ENCODE peak calls at places on chromosomes 6 and 20, in four cellular contexts. D, X, T and N are unnamed samples.

GRCh38 chr6:94501546-94501945 is 1075.8 kb upstream of the MANEA start:
- DNase-seq in D (peak), X (no peak), T (no peak), N (no peak)

GRCh38 chr20:35329435-35330139 is 37.4 kb upstream of the FAM83C start:
- DNase-seq in D (peak), X (peak), T (peak), N (no peak)

GRCh38 chr6:157912326-157912725 is 69.3 kb upstream of the SYNJ2 start:
- DNase-seq in D (peak), X (no peak), T (no peak), N (no peak)

GRCh38 chr20:33404281-33404680 is 3.0 kb upstream of the CDK5RAP1 start:
- DNase-seq in D (peak), X (no peak), T (no peak), N (no peak)

GRCh38 chr6:153028261-153028660 is 25.8 kb upstream of the MTRF1L start:
- DNase-seq in D (no peak), X (no peak), T (no peak), N (no peak)

GRCh38 chr6:30091577-30092381 is 16.2 kb upstream of the RNF39 start:
- DNase-seq in D (no peak), X (no peak), T (peak), N (peak)

GRCh38 chr6:149334201-149334600 is 16.7 kb downstream of the TAB2 start:
- DNase-seq in D (peak), X (no peak), T (no peak), N (no peak)

GRCh38 chr6:127833336-127833735 is 67.5 kb downstream of the THEMIS start:
- DNase-seq in D (no peak), X (no peak), T (no peak), N (no peak)

GRCh38 chr20:45792513-45793118 is 862 bp downstream of the DNTTIP1 start:
- DNase-seq in D (no peak), X (no peak), T (no peak), N (no peak)

GRCh38 chr6:54291738-54292137 is 16.5 kb upstream of the TINAG start:
- DNase-seq in D (peak), X (no peak), T (no peak), N (no peak)

GRCh38 chr6:44662461-44663121 is 275.1 kb downstream of the CDC5L start:
- DNase-seq in D (no peak), X (no peak), T (no peak), N (peak)

GRCh38 chr6:42661540-42662153 is 60.8 kb downstream of the PRPH2 start:
- DNase-seq in D (peak), X (peak), T (peak), N (peak)
- H3K27ac ChIP-seq in D (no peak), X (no peak), T (no peak), N (no peak)

GRCh38 chr20:17936306-17936790 is 32.2 kb downstream of the SNX5 start:
- DNase-seq in D (no peak), X (no peak), T (no peak), N (no peak)

GRCh38 chr20:17935186-17935585 is 33.4 kb downstream of the SNX5 start:
- DNase-seq in D (peak), X (no peak), T (no peak), N (no peak)

GRCh38 chr20:17935761-17936160 is 32.8 kb downstream of the SNX5 start:
- DNase-seq in D (no peak), X (no peak), T (no peak), N (no peak)

GRCh38 chr20:17938889-17939619 is 29.5 kb downstream of the SNX5 start:
- DNase-seq in D (peak), X (peak), T (peak), N (peak)

DNA sequence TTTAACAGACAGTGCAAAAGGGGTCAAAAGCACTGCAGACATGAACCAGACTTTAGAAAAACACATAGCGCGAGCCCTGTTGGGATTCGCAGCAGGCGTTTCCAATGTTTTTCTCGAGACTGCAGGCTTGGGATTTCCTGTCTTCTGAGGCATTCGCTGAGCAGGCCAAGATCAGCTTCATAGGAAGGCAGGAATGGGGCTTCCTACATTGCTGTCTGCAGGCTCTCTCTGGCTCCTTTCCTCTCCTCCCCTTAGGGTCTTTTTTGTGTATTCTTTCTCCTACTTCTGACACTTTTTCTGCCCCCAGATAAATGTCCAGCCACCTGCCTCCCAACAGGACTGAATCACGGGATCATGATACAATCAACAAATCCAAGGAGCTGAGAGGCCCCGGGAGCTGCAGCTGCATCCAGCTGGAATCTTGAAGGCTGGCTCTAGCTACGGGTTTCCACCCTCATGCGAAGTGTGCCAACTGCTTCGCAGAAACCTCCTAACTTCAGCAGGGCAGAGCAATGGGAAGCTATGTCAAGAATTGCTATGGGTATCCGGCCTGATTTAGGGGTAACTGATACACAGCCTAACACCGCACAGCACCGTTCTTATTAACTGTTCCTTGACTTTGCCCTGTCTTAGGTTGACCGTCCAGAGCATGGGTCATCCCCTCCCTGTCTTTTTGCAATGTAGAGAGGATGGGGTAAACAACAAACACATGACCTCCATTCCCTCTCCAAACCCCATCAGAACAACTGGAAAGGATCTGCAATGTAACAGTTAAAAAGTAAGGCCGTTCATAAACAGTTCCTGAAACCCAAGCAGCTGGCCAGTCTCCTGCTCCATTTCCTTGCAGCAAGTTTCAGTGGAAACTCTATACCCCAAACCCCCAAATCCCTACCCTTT is 31.6 kb downstream of the SNX5 start:
- DNase-seq in D (no peak), X (peak), T (peak), N (peak)
- H3K4me3 ChIP-seq in D (no peak), X (no peak), T (no peak), N (no peak)

DNA sequence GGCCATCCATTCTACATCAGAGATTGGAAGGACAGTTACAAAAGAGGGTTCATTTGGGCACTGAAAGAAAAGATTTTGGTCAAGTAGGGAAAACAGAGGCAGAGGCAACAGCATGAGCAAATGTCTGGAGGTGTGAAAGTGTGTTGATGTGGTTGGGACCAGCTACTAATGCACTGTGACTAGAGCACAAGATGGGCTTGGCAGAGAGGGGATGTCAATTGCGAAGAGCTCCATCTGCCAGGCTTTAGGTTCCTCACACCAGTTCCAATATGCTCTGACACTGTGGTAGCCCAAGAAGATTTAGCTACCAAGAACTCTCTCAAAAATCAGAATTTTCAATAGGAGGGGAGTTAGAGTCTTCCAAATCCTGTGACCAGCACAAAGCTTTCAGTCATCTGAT is 42.1 kb downstream of the TRAF3IP2 start:
- DNase-seq in D (no peak), X (no peak), T (no peak), N (no peak)
- H3K27ac ChIP-seq in D (peak), X (peak), T (no peak), N (no peak)

GRCh38 chr20:3784863-3785239 is 1.7 kb downstream of the CENPB start:
- DNase-seq in D (no peak), X (no peak), T (no peak), N (no peak)
- H3K4me3 ChIP-seq in D (peak), X (peak), T (peak), N (peak)